ENCODE peak calls at places on chromosomes 16 and 17, in six cellular contexts. E, R, O, A, K and G are unnamed samples. For H3K9me3, the result is how much of the 10 kb centered on the place peaks cover.

GRCh38 chr16:85463228-85463611 is 149.9 kb upstream of the GSE1 start:
- DNase-seq in O (no peak), A (no peak), E (no peak), K (no peak), R (no peak), G (no peak)

GRCh38 chr17:78716814-78717393 is 65.2 kb downstream of the CYTH1 start:
- DNase-seq in A (no peak), O (no peak), R (no peak), K (peak), E (peak), G (peak)

GRCh38 chr16:7393680-7394079 is 61.0 kb downstream of the RBFOX1 start:
- DNase-seq in O (no peak), K (no peak), E (no peak), A (no peak), R (no peak), G (no peak)

GRCh38 chr17:80471922-80472321 is 4.5 kb downstream of the NPTX1 start:
- DNase-seq in O (no peak), E (no peak), R (no peak), K (no peak), A (no peak), G (no peak)

GRCh38 chr16:86316967-86317616 is 193.2 kb upstream of the FOXF1 start:
- DNase-seq in O (no peak), E (no peak), K (no peak), A (no peak), R (no peak), G (no peak)

GRCh38 chr17:61699694-61700093 is 108.7 kb upstream of the NACA2 start:
- DNase-seq in A (no peak), O (no peak), R (no peak), E (no peak), K (no peak), G (no peak)

GRCh38 chr16:616771-617586 is 13.8 kb upstream of the WFIKKN1 start:
- DNase-seq in K (no peak), R (no peak), E (peak), A (no peak), O (no peak), G (peak)

GRCh38 chr16:89784409-89784808 is 32.0 kb downstream of the FANCA start:
- DNase-seq in E (no peak), R (no peak), A (no peak), K (no peak), O (no peak), G (no peak)

GRCh38 chr17:69501591-69502468 is 87.3 kb downstream of the MAP2K6 start:
- DNase-seq in E (no peak), R (no peak), O (no peak), A (peak), K (peak), G (no peak)

GRCh38 chr16:65725156-65725845 is 603.4 kb upstream of the CDH11 start:
- DNase-seq in A (no peak), O (no peak), R (no peak), K (no peak), E (no peak), G (no peak)

GRCh38 chr16:79083879-79084278 is 516.7 kb downstream of the MAF start:
- DNase-seq in E (no peak), O (no peak), K (no peak), R (no peak), A (no peak), G (no peak)

GRCh38 chr16:87735270-87736002 is 30.4 kb downstream of the KLHDC4 start:
- DNase-seq in R (no peak), K (no peak), E (no peak), A (no peak), O (no peak), G (no peak)

GRCh38 chr17:69763503-69763902 is 311.5 kb upstream of the KCNJ16 start:
- DNase-seq in E (no peak), O (no peak), R (no peak), K (no peak), A (no peak), G (no peak)

GRCh38 chr17:76262732-76263344 is 2.3 kb upstream of the UBALD2 start:
- DNase-seq in R (no peak), E (no peak), K (peak), A (no peak), O (no peak), G (peak)

GRCh38 chr16:57165923-57166322 is 19.9 kb downstream of the PSME3IP1 start:
- DNase-seq in O (no peak), R (no peak), A (no peak), E (peak), K (no peak), G (no peak)

GRCh38 chr16:70766176-70766575 is 34.8 kb downstream of the VAC14 start:
- DNase-seq in E (no peak), R (no peak), O (no peak), K (no peak), A (no peak), G (no peak)

GRCh38 chr16:70703041-70703834 is 17.4 kb upstream of the MTSS2 start:
- DNase-seq in K (no peak), O (no peak), R (no peak), A (peak), E (peak), G (peak)

GRCh38 chr16:58389724-58390123 is 2.5 kb upstream of the GINS3 start:
- DNase-seq in E (no peak), R (no peak), O (no peak), K (no peak), A (no peak), G (no peak)

GRCh38 chr16:58393138-58393504 is 850 bp downstream of the GINS3 start:
- DNase-seq in R (no peak), O (no peak), K (no peak), A (peak), E (no peak), G (no peak)

GRCh38 chr16:58392215-58393137 is at the start of gene GINS3:
- DNase-seq in O (peak), R (peak), K (peak), E (peak), A (peak), G (peak)
- TF ChIP-seq EP300 in O (no peak), R (no peak), K (no peak), E (no peak), A (peak), G (no peak)

GRCh38 chr17:34236341-34236892 is 18.7 kb upstream of the CCL2 start:
- DNase-seq in K (no peak), R (no peak), E (no peak), O (no peak), A (no peak), G (no peak)
- H3K9me3 ChIP-seq in K (under half), R (under half), E (under half), O (under half), A (under half), G (under half)

GRCh38 chr17:72534265-72534664 is 413.4 kb downstream of the SOX9 start:
- DNase-seq in A (no peak), R (no peak), E (no peak), O (no peak), K (no peak), G (no peak)
- TF ChIP-seq POLR2AphosphoS5 in A (no peak), R (no peak), E (no peak), O (no peak), K (no peak), G (no peak)

DNA sequence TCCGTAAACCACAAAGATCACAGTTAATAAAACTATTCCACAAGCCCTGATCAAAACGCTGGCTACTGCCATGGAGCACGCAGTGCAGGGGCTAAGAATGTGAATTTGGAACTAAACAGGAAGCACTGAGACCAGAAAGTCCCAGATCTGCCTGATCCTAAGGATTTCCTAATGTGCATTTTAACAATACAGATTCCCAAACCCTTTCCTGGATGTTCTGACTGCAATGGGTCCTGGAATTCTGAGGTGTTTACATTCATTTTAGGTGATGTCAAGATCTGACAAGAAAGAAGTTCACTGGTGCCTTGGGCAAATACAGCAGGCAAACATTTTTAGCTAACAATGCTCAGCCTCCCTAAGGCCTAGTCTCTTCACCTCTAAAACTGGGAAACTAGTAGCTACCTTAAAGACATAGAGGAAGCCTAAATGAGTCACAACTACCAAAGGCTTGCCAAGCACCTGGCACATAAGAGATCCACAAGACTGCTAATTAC is 10.3 kb downstream of the NSMCE1 start:
- DNase-seq in A (peak), O (no peak), K (no peak), R (no peak), E (no peak), G (no peak)
- TF ChIP-seq EP300 in A (peak), O (no peak), K (no peak), R (no peak), E (peak), G (peak)

DNA sequence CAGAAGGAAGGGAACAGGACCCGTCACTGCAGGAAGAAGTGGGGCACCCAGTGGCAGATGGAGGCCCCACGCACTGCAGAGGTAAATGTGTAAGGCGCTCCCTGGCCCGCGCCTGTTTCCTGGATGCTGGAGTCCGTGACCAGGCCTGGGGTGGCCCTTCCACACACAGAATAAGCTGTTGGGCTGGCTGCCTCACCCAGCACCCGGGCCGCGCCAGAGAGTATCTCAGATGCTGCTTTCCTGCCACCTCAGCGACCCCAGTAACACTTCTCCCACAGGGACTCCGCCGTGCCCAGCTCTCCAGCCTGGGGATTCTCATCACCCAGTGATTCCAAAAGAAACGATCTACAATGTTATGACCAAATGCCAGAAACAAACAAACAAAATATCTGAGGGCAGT is 1993.1 kb downstream of the TP53TG3F start:
- DNase-seq in R (no peak), E (no peak), K (no peak), A (no peak), O (no peak), G (no peak)
- H3K9me3 ChIP-seq in R (half or more), E (under half), K (under half), A (half or more), O (under half), G (under half)

DNA sequence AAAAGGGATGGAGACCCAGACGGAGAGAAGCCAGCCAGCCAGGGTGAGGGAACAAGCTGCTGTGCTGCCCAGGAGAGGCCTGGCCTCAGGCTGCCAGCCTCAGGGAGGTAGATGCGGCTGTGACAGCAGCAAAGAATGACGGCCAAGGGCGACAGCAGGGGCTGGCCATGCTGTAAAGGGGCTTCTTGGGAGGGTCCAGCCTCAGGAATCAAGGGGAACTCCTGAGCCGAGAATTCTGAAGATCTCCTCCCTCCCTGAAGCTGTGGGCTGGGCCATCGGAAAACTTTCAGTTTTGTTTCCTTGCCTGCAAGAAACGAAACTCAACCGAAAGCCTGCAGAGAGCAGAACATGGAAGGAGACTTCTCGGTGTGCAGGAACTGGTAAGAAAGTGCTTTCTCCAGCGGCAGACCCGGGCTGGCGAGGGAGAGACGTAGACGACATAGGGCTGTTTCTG is at the start of gene XAF1:
- DNase-seq in E (peak), R (no peak), K (peak), A (no peak), O (peak), G (peak)
- TF ChIP-seq POLR2AphosphoS5 in E (peak), R (no peak), K (peak), A (no peak), O (peak), G (peak)